ENCODE peak calls at places on chromosomes 13 and 19, in five cellular contexts. One of them, this sample, is unnamed.
A peak's percentile ranks its signal among the peaks of the same experiment; 100 is the strongest.

GRCh38 chr13:113135281-113135760 is 12.7 kb downstream of the F10 start:
- DNase-seq in activated T-cell treated with anti-CD3 and anti-CD28 coated beads for 1 hour: no peak
- DNase-seq in stimulated activated CD4-positive, alpha-beta T cell treated with anti-CD3 and anti-CD28 coated beads, Interleukin-12 subunit alpha, Interleukin-12 subunit beta, amount 100 ng/mL, for 4 hours: no peak
- DNase-seq in activated CD4-positive, alpha-beta T cell treated with anti-CD3 and anti-CD28 coated beads for 4 hours: no peak
- DNase-seq in B cell: no peak
- DNase-seq in this sample: no peak

GRCh38 chr19:18741124-18741493 is 50.0 kb downstream of the COMP start:
- DNase-seq in stimulated activated CD4-positive, alpha-beta T cell treated with anti-CD3 and anti-CD28 coated beads, Interleukin-12 subunit alpha, Interleukin-12 subunit beta, amount 100 ng/mL, for 4 hours: no peak
- DNase-seq in activated T-cell treated with anti-CD3 and anti-CD28 coated beads for 1 hour: no peak
- DNase-seq in activated CD4-positive, alpha-beta T cell treated with anti-CD3 and anti-CD28 coated beads for 4 hours: no peak
- DNase-seq in B cell: no peak
- DNase-seq in this sample: no peak

GRCh38 chr13:27359203-27359821 is 65.1 kb upstream of the GTF3A start:
- DNase-seq in B cell: peak; percentile 76
- DNase-seq in stimulated activated CD4-positive, alpha-beta T cell treated with anti-CD3 and anti-CD28 coated beads, Interleukin-12 subunit alpha, Interleukin-12 subunit beta, amount 100 ng/mL, for 4 hours: peak; percentile 63
- DNase-seq in activated T-cell treated with anti-CD3 and anti-CD28 coated beads for 1 hour: peak; percentile 55
- DNase-seq in activated CD4-positive, alpha-beta T cell treated with anti-CD3 and anti-CD28 coated beads for 4 hours: peak; percentile 52
- DNase-seq in this sample: peak; percentile 72

GRCh38 chr13:77480071-77480470 is 55.4 kb upstream of the SCEL start:
- DNase-seq in activated T-cell treated with anti-CD3 and anti-CD28 coated beads for 1 hour: no peak
- DNase-seq in activated CD4-positive, alpha-beta T cell treated with anti-CD3 and anti-CD28 coated beads for 4 hours: no peak
- DNase-seq in stimulated activated CD4-positive, alpha-beta T cell treated with anti-CD3 and anti-CD28 coated beads, Interleukin-12 subunit alpha, Interleukin-12 subunit beta, amount 100 ng/mL, for 4 hours: no peak
- DNase-seq in B cell: no peak
- DNase-seq in this sample: no peak

GRCh38 chr19:12647490-12648071 is 19.0 kb downstream of the MAN2B1 start:
- DNase-seq in stimulated activated CD4-positive, alpha-beta T cell treated with anti-CD3 and anti-CD28 coated beads, Interleukin-12 subunit alpha, Interleukin-12 subunit beta, amount 100 ng/mL, for 4 hours: peak; percentile 26
- DNase-seq in activated CD4-positive, alpha-beta T cell treated with anti-CD3 and anti-CD28 coated beads for 4 hours: no peak
- DNase-seq in activated T-cell treated with anti-CD3 and anti-CD28 coated beads for 1 hour: no peak
- DNase-seq in B cell: peak; percentile 65
- DNase-seq in this sample: no peak

GRCh38 chr19:39112338-39112890 is 13.2 kb upstream of the PAK4 start:
- DNase-seq in activated T-cell treated with anti-CD3 and anti-CD28 coated beads for 1 hour: no peak
- DNase-seq in B cell: no peak
- DNase-seq in stimulated activated CD4-positive, alpha-beta T cell treated with anti-CD3 and anti-CD28 coated beads, Interleukin-12 subunit alpha, Interleukin-12 subunit beta, amount 100 ng/mL, for 4 hours: no peak
- DNase-seq in activated CD4-positive, alpha-beta T cell treated with anti-CD3 and anti-CD28 coated beads for 4 hours: no peak
- DNase-seq in this sample: no peak

GRCh38 chr13:37360556-37360955 is 238.0 kb downstream of the POSTN start:
- DNase-seq in B cell: no peak
- DNase-seq in activated CD4-positive, alpha-beta T cell treated with anti-CD3 and anti-CD28 coated beads for 4 hours: no peak
- DNase-seq in stimulated activated CD4-positive, alpha-beta T cell treated with anti-CD3 and anti-CD28 coated beads, Interleukin-12 subunit alpha, Interleukin-12 subunit beta, amount 100 ng/mL, for 4 hours: no peak
- DNase-seq in activated T-cell treated with anti-CD3 and anti-CD28 coated beads for 1 hour: no peak
- DNase-seq in this sample: no peak

GRCh38 chr13:41614671-41615519 is 157.5 kb downstream of the RGCC start:
- DNase-seq in activated CD4-positive, alpha-beta T cell treated with anti-CD3 and anti-CD28 coated beads for 4 hours: no peak
- DNase-seq in B cell: no peak
- DNase-seq in activated T-cell treated with anti-CD3 and anti-CD28 coated beads for 1 hour: no peak
- DNase-seq in stimulated activated CD4-positive, alpha-beta T cell treated with anti-CD3 and anti-CD28 coated beads, Interleukin-12 subunit alpha, Interleukin-12 subunit beta, amount 100 ng/mL, for 4 hours: no peak
- DNase-seq in this sample: no peak

GRCh38 chr19:23222998-23223652 is 27.1 kb downstream of the ZNF724 start:
- DNase-seq in activated T-cell treated with anti-CD3 and anti-CD28 coated beads for 1 hour: no peak
- DNase-seq in B cell: no peak
- DNase-seq in activated CD4-positive, alpha-beta T cell treated with anti-CD3 and anti-CD28 coated beads for 4 hours: no peak
- DNase-seq in stimulated activated CD4-positive, alpha-beta T cell treated with anti-CD3 and anti-CD28 coated beads, Interleukin-12 subunit alpha, Interleukin-12 subunit beta, amount 100 ng/mL, for 4 hours: no peak
- DNase-seq in this sample: no peak

GRCh38 chr19:30719991-30720329 is 347.8 kb downstream of the ZNF536 start:
- DNase-seq in stimulated activated CD4-positive, alpha-beta T cell treated with anti-CD3 and anti-CD28 coated beads, Interleukin-12 subunit alpha, Interleukin-12 subunit beta, amount 100 ng/mL, for 4 hours: no peak
- DNase-seq in activated T-cell treated with anti-CD3 and anti-CD28 coated beads for 1 hour: no peak
- DNase-seq in B cell: no peak
- DNase-seq in activated CD4-positive, alpha-beta T cell treated with anti-CD3 and anti-CD28 coated beads for 4 hours: no peak
- DNase-seq in this sample: no peak

GRCh38 chr19:17942582-17943283 is 9.9 kb downstream of the CCDC124 start:
- DNase-seq in stimulated activated CD4-positive, alpha-beta T cell treated with anti-CD3 and anti-CD28 coated beads, Interleukin-12 subunit alpha, Interleukin-12 subunit beta, amount 100 ng/mL, for 4 hours: no peak
- DNase-seq in B cell: no peak
- DNase-seq in activated T-cell treated with anti-CD3 and anti-CD28 coated beads for 1 hour: no peak
- DNase-seq in activated CD4-positive, alpha-beta T cell treated with anti-CD3 and anti-CD28 coated beads for 4 hours: no peak
- DNase-seq in this sample: no peak

GRCh38 chr19:58428617-58429016 is 11.3 kb downstream of the ZNF132 start:
- DNase-seq in activated T-cell treated with anti-CD3 and anti-CD28 coated beads for 1 hour: no peak
- DNase-seq in B cell: no peak
- DNase-seq in stimulated activated CD4-positive, alpha-beta T cell treated with anti-CD3 and anti-CD28 coated beads, Interleukin-12 subunit alpha, Interleukin-12 subunit beta, amount 100 ng/mL, for 4 hours: no peak
- DNase-seq in activated CD4-positive, alpha-beta T cell treated with anti-CD3 and anti-CD28 coated beads for 4 hours: no peak
- DNase-seq in this sample: no peak

GRCh38 chr13:43787518-43787891 is 733 bp upstream of the ENOX1 start:
- DNase-seq in B cell: no peak
- DNase-seq in stimulated activated CD4-positive, alpha-beta T cell treated with anti-CD3 and anti-CD28 coated beads, Interleukin-12 subunit alpha, Interleukin-12 subunit beta, amount 100 ng/mL, for 4 hours: no peak
- DNase-seq in activated T-cell treated with anti-CD3 and anti-CD28 coated beads for 1 hour: no peak
- DNase-seq in activated CD4-positive, alpha-beta T cell treated with anti-CD3 and anti-CD28 coated beads for 4 hours: no peak
- DNase-seq in this sample: no peak

This sample was measured in CD8-positive, alpha-beta T cell.